ENCODE peak calls at places on chromosome 5, in six cellular contexts. U is lung; Q is CD4-positive, alpha-beta T cell; L is IMR-90; R is stimulated activated CD4-positive, alpha-beta T cell treated with anti-CD3 and anti-CD28 coated beads, Interleukin-1b, Interleukin-23, amount 100 ng/mL, for 48 hours; T is progenitor cell of endocrine pancreas. Y is an unnamed sample.
A peak's percentile ranks its signal among the peaks of the same experiment; 100 is the strongest.

GRCh38 chr5:159097461-159098284 is 2.0 kb downstream of the EBF1 start:
- DNase-seq in U (no peak), Q (no peak), L (peak; percentile 25), R (no peak), T (no peak), Y (peak; percentile 9)

GRCh38 chr5:54881286-54882005 is 103.9 kb downstream of the ESM1 start:
- DNase-seq in U (no peak), Q (no peak), L (no peak), R (peak; percentile 33), T (no peak), Y (no peak)

GRCh38 chr5:155546075-155546474 is 532.5 kb downstream of the KIF4B start:
- DNase-seq in U (no peak), Q (no peak), L (no peak), R (no peak), T (no peak), Y (no peak)

GRCh38 chr5:14998494-14998893 is 126.9 kb upstream of the ANKH start:
- DNase-seq in U (no peak), Q (no peak), L (no peak), R (no peak), T (no peak), Y (no peak)

GRCh38 chr5:105903069-105903468 is 1767.7 kb downstream of the EFNA5 start:
- DNase-seq in U (no peak), Q (no peak), L (peak; percentile 35), R (no peak), T (no peak), Y (no peak)

GRCh38 chr5:172235827-172236749 is 42.1 kb downstream of the EFCAB9 start:
- DNase-seq in U (no peak), Q (no peak), L (peak; percentile 36), R (no peak), T (no peak), Y (no peak)

GRCh38 chr5:1926071-1926440 is 43.3 kb upstream of the IRX4 start:
- DNase-seq in U (no peak), Q (no peak), L (no peak), R (no peak), T (no peak), Y (no peak)

GRCh38 chr5:173258466-173258865 is 23.5 kb upstream of the NKX2-5 start:
- DNase-seq in U (no peak), Q (no peak), L (no peak), R (no peak), T (no peak), Y (no peak)

GRCh38 chr5:16135003-16135402 is 44.6 kb downstream of the MARCHF11 start:
- DNase-seq in U (no peak), Q (no peak), L (no peak), R (no peak), T (no peak), Y (no peak)

GRCh38 chr5:151862811-151863472 is 61.7 kb downstream of the GLRA1 start:
- DNase-seq in U (no peak), Q (no peak), L (no peak), R (no peak), T (no peak), Y (no peak)

GRCh38 chr5:142175039-142175438 is 66.5 kb downstream of the NDFIP1 start:
- DNase-seq in U (no peak), Q (no peak), L (no peak), R (no peak), T (no peak), Y (no peak)

GRCh38 chr5:137115152-137115551 is 384.0 kb downstream of the SPOCK1 start:
- DNase-seq in U (no peak), Q (no peak), L (no peak), R (no peak), T (no peak), Y (no peak)

GRCh38 chr5:76483433-76483832 is 80.3 kb downstream of the IQGAP2 start:
- DNase-seq in U (no peak), Q (no peak), L (no peak), R (no peak), T (no peak), Y (no peak)

GRCh38 chr5:85549836-85550599 is 1067.7 kb upstream of the COX7C start:
- DNase-seq in U (no peak), Q (no peak), L (no peak), R (no peak), T (no peak), Y (no peak)

GRCh38 chr5:150217874-150218692 is 28.2 kb downstream of the SLC6A7 start:
- DNase-seq in U (peak; percentile 79), Q (peak; percentile 64), L (peak; percentile 79), R (peak; percentile 80), T (peak; percentile 83), Y (peak; percentile 81)

GRCh38 chr5:110063640-110064592 is 374.2 kb downstream of the MAN2A1 start:
- DNase-seq in U (no peak), Q (no peak), L (no peak), R (no peak), T (no peak), Y (no peak)

GRCh38 chr5:150511641-150512367 is 3.9 kb downstream of the NDST1 start:
- DNase-seq in U (no peak), Q (no peak), L (peak; percentile 80), R (no peak), T (no peak), Y (no peak)

GRCh38 chr5:169550227-169550626 is 33.3 kb upstream of the SPDL1 start:
- DNase-seq in U (no peak), Q (no peak), L (no peak), R (no peak), T (no peak), Y (no peak)

GRCh38 chr5:78779771-78780616 is 131.4 kb upstream of the LHFPL2 start:
- DNase-seq in U (peak; percentile 40), Q (no peak), L (peak; percentile 93), R (no peak), T (no peak), Y (no peak)

GRCh38 chr5:96493189-96493790 is 60.2 kb upstream of the PCSK1 start:
- DNase-seq in U (no peak), Q (no peak), L (no peak), R (no peak), T (no peak), Y (no peak)

GRCh38 chr5:134459491-134459890 is 47.8 kb upstream of the CDKN2AIPNL start:
- DNase-seq in U (no peak), Q (no peak), L (no peak), R (no peak), T (no peak), Y (no peak)

GRCh38 chr5:98774192-98775046 is 956 bp downstream of the RGMB start:
- DNase-seq in U (peak; percentile 66), Q (peak; percentile 32), L (peak; percentile 74), R (peak; percentile 59), T (peak; percentile 55), Y (peak; percentile 50)

GRCh38 chr5:36369092-36369737 is 67.5 kb upstream of the RANBP3L start:
- DNase-seq in U (no peak), Q (no peak), L (peak; percentile 8), R (no peak), T (no peak), Y (no peak)

GRCh38 chr5:143023447-143024096 is 253.4 kb downstream of the ARHGAP26 start:
- DNase-seq in U (no peak), Q (no peak), L (peak; percentile 68), R (peak; percentile 67), T (no peak), Y (no peak)

GRCh38 chr5:34491251-34491620 is 164.9 kb upstream of the RAI14 start:
- DNase-seq in U (no peak), Q (no peak), L (peak; percentile 44), R (no peak), T (no peak), Y (no peak)